ENCODE peak calls at places on chromosomes 7 and 10, in ten cellular contexts. One of them, this sample, is unnamed. For H3K27me3, the result is how much of the 10 kb centered on the place peaks cover.

GRCh38 chr10:118003146-118003545 is 43.6 kb downstream of the RAB11FIP2 start:
- DNase-seq in breast epithelium: no peak
- DNase-seq in IMR-90: no peak
- DNase-seq in heart left ventricle: no peak
- DNase-seq in astrocyte: no peak
- DNase-seq in Peyer's patch: no peak
- DNase-seq in HCT116: no peak
- DNase-seq in endodermal cell: no peak
- DNase-seq in brain microvascular endothelial cell: no peak
- DNase-seq in sigmoid colon: no peak
- DNase-seq in this sample: no peak

GRCh38 chr7:118312966-118313365 is 88.5 kb downstream of the ANKRD7 start:
- DNase-seq in breast epithelium: no peak
- DNase-seq in IMR-90: no peak
- DNase-seq in heart left ventricle: no peak
- DNase-seq in astrocyte: no peak
- DNase-seq in Peyer's patch: no peak
- DNase-seq in HCT116: no peak
- DNase-seq in endodermal cell: no peak
- DNase-seq in brain microvascular endothelial cell: no peak
- DNase-seq in sigmoid colon: no peak
- DNase-seq in this sample: no peak

GRCh38 chr7:148698397-148699023 is at the start of gene CUL1:
- DNase-seq in breast epithelium: peak
- DNase-seq in IMR-90: peak
- DNase-seq in heart left ventricle: peak
- DNase-seq in astrocyte: peak
- DNase-seq in Peyer's patch: peak
- DNase-seq in HCT116: peak
- DNase-seq in endodermal cell: peak
- DNase-seq in brain microvascular endothelial cell: no peak
- DNase-seq in sigmoid colon: peak
- DNase-seq in this sample: peak

GRCh38 chr10:51743146-51743545 is 43.8 kb upstream of the CSTF2T start:
- DNase-seq in breast epithelium: no peak
- DNase-seq in IMR-90: no peak
- DNase-seq in heart left ventricle: no peak
- DNase-seq in astrocyte: no peak
- DNase-seq in Peyer's patch: no peak
- DNase-seq in HCT116: no peak
- DNase-seq in endodermal cell: no peak
- DNase-seq in brain microvascular endothelial cell: no peak
- DNase-seq in sigmoid colon: no peak
- DNase-seq in this sample: no peak

GRCh38 chr10:62492012-62492869 is 118.1 kb downstream of the ZNF365 start:
- DNase-seq in breast epithelium: no peak
- DNase-seq in IMR-90: peak
- DNase-seq in heart left ventricle: no peak
- DNase-seq in astrocyte: peak
- DNase-seq in Peyer's patch: no peak
- DNase-seq in HCT116: peak
- DNase-seq in endodermal cell: no peak
- DNase-seq in brain microvascular endothelial cell: no peak
- DNase-seq in sigmoid colon: no peak
- DNase-seq in this sample: no peak

GRCh38 chr10:28681345-28681763 is 4.0 kb downstream of the BAMBI start:
- DNase-seq in breast epithelium: peak
- DNase-seq in IMR-90: no peak
- DNase-seq in heart left ventricle: no peak
- DNase-seq in astrocyte: peak
- DNase-seq in Peyer's patch: no peak
- DNase-seq in HCT116: no peak
- DNase-seq in endodermal cell: no peak
- DNase-seq in brain microvascular endothelial cell: no peak
- DNase-seq in sigmoid colon: no peak
- DNase-seq in this sample: no peak

GRCh38 chr7:155410436-155410835 is 47.5 kb upstream of the EN2 start:
- DNase-seq in breast epithelium: no peak
- DNase-seq in IMR-90: no peak
- DNase-seq in heart left ventricle: no peak
- DNase-seq in astrocyte: no peak
- DNase-seq in Peyer's patch: no peak
- DNase-seq in HCT116: no peak
- DNase-seq in endodermal cell: peak
- DNase-seq in brain microvascular endothelial cell: no peak
- DNase-seq in sigmoid colon: no peak
- DNase-seq in this sample: no peak

GRCh38 chr7:43723002-43723331 is 6.4 kb downstream of the COA1 start:
- DNase-seq in breast epithelium: no peak
- DNase-seq in IMR-90: no peak
- DNase-seq in heart left ventricle: no peak
- DNase-seq in astrocyte: no peak
- DNase-seq in Peyer's patch: no peak
- DNase-seq in HCT116: no peak
- DNase-seq in endodermal cell: no peak
- DNase-seq in brain microvascular endothelial cell: no peak
- DNase-seq in sigmoid colon: no peak
- DNase-seq in this sample: no peak

GRCh38 chr7:46583606-46584005 is 662.5 kb upstream of the IGFBP3 start:
- DNase-seq in breast epithelium: no peak
- DNase-seq in IMR-90: no peak
- DNase-seq in heart left ventricle: no peak
- DNase-seq in astrocyte: peak
- DNase-seq in Peyer's patch: no peak
- DNase-seq in HCT116: no peak
- DNase-seq in endodermal cell: no peak
- DNase-seq in brain microvascular endothelial cell: no peak
- DNase-seq in sigmoid colon: no peak
- DNase-seq in this sample: no peak

GRCh38 chr10:62082729-62083412 is 181.4 kb downstream of the ARID5B start:
- DNase-seq in breast epithelium: no peak
- DNase-seq in IMR-90: peak
- DNase-seq in heart left ventricle: no peak
- DNase-seq in astrocyte: peak
- DNase-seq in Peyer's patch: no peak
- DNase-seq in HCT116: no peak
- DNase-seq in endodermal cell: no peak
- DNase-seq in brain microvascular endothelial cell: peak
- DNase-seq in sigmoid colon: no peak
- DNase-seq in this sample: no peak

GRCh38 chr7:140212100-140212881 is 35.5 kb upstream of the KDM7A start:
- DNase-seq in breast epithelium: no peak
- DNase-seq in IMR-90: peak
- DNase-seq in heart left ventricle: no peak
- DNase-seq in astrocyte: peak
- DNase-seq in Peyer's patch: peak
- DNase-seq in HCT116: no peak
- DNase-seq in endodermal cell: no peak
- DNase-seq in brain microvascular endothelial cell: no peak
- DNase-seq in sigmoid colon: no peak
- DNase-seq in this sample: no peak

GRCh38 chr7:149865437-149865836 is 8.3 kb upstream of the ATP6V0E2 start:
- DNase-seq in breast epithelium: no peak
- DNase-seq in IMR-90: peak
- DNase-seq in heart left ventricle: no peak
- DNase-seq in astrocyte: no peak
- DNase-seq in Peyer's patch: no peak
- DNase-seq in HCT116: no peak
- DNase-seq in endodermal cell: peak
- DNase-seq in brain microvascular endothelial cell: no peak
- DNase-seq in sigmoid colon: no peak
- DNase-seq in this sample: no peak

GRCh38 chr7:17406756-17407155 is 108.3 kb downstream of the AHR start:
- DNase-seq in breast epithelium: no peak
- DNase-seq in IMR-90: peak
- DNase-seq in heart left ventricle: no peak
- DNase-seq in astrocyte: peak
- DNase-seq in Peyer's patch: no peak
- DNase-seq in HCT116: no peak
- DNase-seq in endodermal cell: no peak
- DNase-seq in brain microvascular endothelial cell: peak
- DNase-seq in sigmoid colon: no peak
- DNase-seq in this sample: no peak

GRCh38 chr10:93171837-93172236 is 98.1 kb downstream of the CYP26A1 start:
- DNase-seq in breast epithelium: no peak
- DNase-seq in IMR-90: no peak
- DNase-seq in heart left ventricle: no peak
- DNase-seq in astrocyte: no peak
- DNase-seq in Peyer's patch: no peak
- DNase-seq in HCT116: no peak
- DNase-seq in endodermal cell: no peak
- DNase-seq in brain microvascular endothelial cell: no peak
- DNase-seq in sigmoid colon: no peak
- DNase-seq in this sample: no peak

GRCh38 chr10:88181902-88182671 is 318.7 kb downstream of the PTEN start:
- DNase-seq in breast epithelium: no peak
- DNase-seq in IMR-90: no peak
- DNase-seq in heart left ventricle: no peak
- DNase-seq in astrocyte: no peak
- DNase-seq in Peyer's patch: no peak
- DNase-seq in HCT116: no peak
- DNase-seq in endodermal cell: no peak
- DNase-seq in brain microvascular endothelial cell: no peak
- DNase-seq in sigmoid colon: no peak
- DNase-seq in this sample: no peak

GRCh38 chr10:8242295-8242872 is 187.9 kb downstream of the GATA3 start:
- DNase-seq in breast epithelium: no peak
- DNase-seq in IMR-90: no peak
- DNase-seq in heart left ventricle: no peak
- DNase-seq in astrocyte: no peak
- DNase-seq in Peyer's patch: no peak
- DNase-seq in HCT116: no peak
- DNase-seq in endodermal cell: no peak
- DNase-seq in brain microvascular endothelial cell: no peak
- DNase-seq in sigmoid colon: no peak
- DNase-seq in this sample: no peak

GRCh38 chr10:87740232-87740631 is 77.8 kb downstream of the ATAD1 start:
- DNase-seq in breast epithelium: no peak
- DNase-seq in IMR-90: peak
- DNase-seq in heart left ventricle: no peak
- DNase-seq in astrocyte: peak
- DNase-seq in Peyer's patch: no peak
- DNase-seq in HCT116: no peak
- DNase-seq in endodermal cell: no peak
- DNase-seq in brain microvascular endothelial cell: no peak
- DNase-seq in sigmoid colon: no peak
- DNase-seq in this sample: no peak

GRCh38 chr7:97145068-97145467 is 27.6 kb downstream of the SDHAF3 start:
- DNase-seq in breast epithelium: no peak
- DNase-seq in IMR-90: peak
- DNase-seq in heart left ventricle: no peak
- DNase-seq in astrocyte: peak
- DNase-seq in Peyer's patch: no peak
- DNase-seq in HCT116: no peak
- DNase-seq in endodermal cell: no peak
- DNase-seq in brain microvascular endothelial cell: no peak
- DNase-seq in sigmoid colon: no peak
- DNase-seq in this sample: no peak

GRCh38 chr7:3754488-3755365 is 453.7 kb downstream of the SDK1 start:
- DNase-seq in breast epithelium: no peak
- DNase-seq in IMR-90: peak
- DNase-seq in heart left ventricle: peak
- DNase-seq in astrocyte: peak
- DNase-seq in Peyer's patch: no peak
- DNase-seq in HCT116: no peak
- DNase-seq in endodermal cell: peak
- DNase-seq in brain microvascular endothelial cell: peak
- DNase-seq in sigmoid colon: peak
- DNase-seq in this sample: no peak

GRCh38 chr10:71982269-71983178 is 18.3 kb downstream of the CHST3 start:
- DNase-seq in breast epithelium: peak
- DNase-seq in IMR-90: no peak
- DNase-seq in heart left ventricle: no peak
- DNase-seq in astrocyte: no peak
- DNase-seq in Peyer's patch: no peak
- DNase-seq in HCT116: no peak
- DNase-seq in endodermal cell: no peak
- DNase-seq in brain microvascular endothelial cell: no peak
- DNase-seq in sigmoid colon: peak
- DNase-seq in this sample: no peak
- H3K27ac ChIP-seq in breast epithelium: peak
- H3K27ac ChIP-seq in IMR-90: no peak
- H3K27ac ChIP-seq in heart left ventricle: no peak
- H3K27ac ChIP-seq in astrocyte: no peak
- H3K27ac ChIP-seq in Peyer's patch: no peak
- H3K27ac ChIP-seq in HCT116: no peak
- H3K27ac ChIP-seq in endodermal cell: no peak
- H3K27ac ChIP-seq in brain microvascular endothelial cell: no peak
- H3K27ac ChIP-seq in sigmoid colon: peak
- H3K27ac ChIP-seq in this sample: no peak

DNA sequence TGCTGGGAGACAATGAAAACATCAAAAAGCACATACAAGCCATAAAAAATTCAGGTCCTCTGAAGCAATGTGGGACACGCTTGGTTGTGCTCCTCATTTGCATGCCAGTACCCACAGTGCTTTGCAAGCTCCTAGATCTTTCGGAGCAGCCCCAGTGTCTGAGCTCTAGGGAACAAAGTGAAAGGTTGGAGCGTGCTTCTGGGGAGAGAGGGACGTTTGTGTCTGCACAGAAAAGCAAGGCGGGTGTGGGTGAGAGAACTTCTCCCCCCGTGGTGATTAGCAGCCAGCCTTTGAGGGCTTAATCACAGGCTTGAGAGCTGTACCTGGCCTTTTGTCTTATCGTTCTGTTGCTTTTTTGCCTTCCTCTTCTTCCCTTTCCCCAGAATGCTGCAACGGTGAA is 76.7 kb upstream of the HABP2 start:
- DNase-seq in breast epithelium: no peak
- DNase-seq in IMR-90: no peak
- DNase-seq in heart left ventricle: no peak
- DNase-seq in astrocyte: no peak
- DNase-seq in Peyer's patch: no peak
- DNase-seq in HCT116: no peak
- DNase-seq in endodermal cell: no peak
- DNase-seq in brain microvascular endothelial cell: no peak
- DNase-seq in sigmoid colon: no peak
- DNase-seq in this sample: no peak
- H3K27me3 ChIP-seq in breast epithelium: under half
- H3K27me3 ChIP-seq in IMR-90: under half
- H3K27me3 ChIP-seq in heart left ventricle: under half
- H3K27me3 ChIP-seq in astrocyte: under half
- H3K27me3 ChIP-seq in Peyer's patch: under half
- H3K27me3 ChIP-seq in HCT116: under half
- H3K27me3 ChIP-seq in endodermal cell: under half
- H3K27me3 ChIP-seq in brain microvascular endothelial cell: under half
- H3K27me3 ChIP-seq in sigmoid colon: under half
- H3K27me3 ChIP-seq in this sample: under half

GRCh38 chr10:27474741-27475140 is 29.4 kb upstream of the RAB18 start:
- DNase-seq in breast epithelium: no peak
- DNase-seq in IMR-90: peak
- DNase-seq in heart left ventricle: no peak
- DNase-seq in astrocyte: no peak
- DNase-seq in Peyer's patch: no peak
- DNase-seq in HCT116: no peak
- DNase-seq in endodermal cell: no peak
- DNase-seq in brain microvascular endothelial cell: no peak
- DNase-seq in sigmoid colon: no peak
- DNase-seq in this sample: no peak
- TF ChIP-seq CTCF in breast epithelium: no peak
- TF ChIP-seq CTCF in IMR-90: no peak
- TF ChIP-seq CTCF in heart left ventricle: no peak
- TF ChIP-seq CTCF in astrocyte: no peak
- TF ChIP-seq CTCF in Peyer's patch: no peak
- TF ChIP-seq CTCF in HCT116: no peak
- TF ChIP-seq CTCF in endodermal cell: no peak
- TF ChIP-seq CTCF in brain microvascular endothelial cell: no peak
- TF ChIP-seq CTCF in sigmoid colon: no peak
- TF ChIP-seq CTCF in this sample: no peak

GRCh38 chr10:103834436-103835095 is 20.8 kb downstream of the SH3PXD2A start:
- DNase-seq in breast epithelium: no peak
- DNase-seq in IMR-90: no peak
- DNase-seq in heart left ventricle: no peak
- DNase-seq in astrocyte: no peak
- DNase-seq in Peyer's patch: no peak
- DNase-seq in HCT116: no peak
- DNase-seq in endodermal cell: peak
- DNase-seq in brain microvascular endothelial cell: no peak
- DNase-seq in sigmoid colon: peak
- DNase-seq in this sample: no peak
- H3K27ac ChIP-seq in breast epithelium: peak
- H3K27ac ChIP-seq in IMR-90: no peak
- H3K27ac ChIP-seq in heart left ventricle: peak
- H3K27ac ChIP-seq in astrocyte: no peak
- H3K27ac ChIP-seq in Peyer's patch: no peak
- H3K27ac ChIP-seq in HCT116: no peak
- H3K27ac ChIP-seq in endodermal cell: no peak
- H3K27ac ChIP-seq in brain microvascular endothelial cell: no peak
- H3K27ac ChIP-seq in sigmoid colon: peak
- H3K27ac ChIP-seq in this sample: peak